ENCODE peak calls at places on chromosome X, in six cellular contexts. Q, V, G, L, M and E are unnamed samples.

GRCh38 chrX:18410038-18410437 is 15.4 kb upstream of the CDKL5 start:
- DNase-seq in Q (peak), V (no peak), G (no peak), L (peak), M (no peak), E (no peak)

GRCh38 chrX:100319716-100320115 is 90.4 kb downstream of the PCDH19 start:
- DNase-seq in Q (no peak), V (no peak), G (no peak), L (no peak), M (no peak), E (no peak)

GRCh38 chrX:15903186-15903681 is 48.6 kb upstream of the AP1S2 start:
- DNase-seq in Q (no peak), V (no peak), G (no peak), L (peak), M (no peak), E (no peak)

GRCh38 chrX:136437774-136438173 is 50.0 kb upstream of the BRS3 start:
- DNase-seq in Q (no peak), V (no peak), G (no peak), L (no peak), M (no peak), E (no peak)

GRCh38 chrX:1291110-1291740 is 22.6 kb downstream of the CSF2RA start:
- DNase-seq in Q (no peak), V (peak), G (no peak), L (no peak), M (no peak), E (no peak)

GRCh38 chrX:150303386-150304097 is 59.6 kb upstream of the MAMLD1 start:
- DNase-seq in Q (no peak), V (no peak), G (no peak), L (no peak), M (no peak), E (no peak)

GRCh38 chrX:122094611-122095010 is 1047.2 kb downstream of the GLUD2 start:
- DNase-seq in Q (no peak), V (no peak), G (no peak), L (no peak), M (no peak), E (no peak)

GRCh38 chrX:17932781-17933180 is 71.7 kb upstream of the RAI2 start:
- DNase-seq in Q (no peak), V (no peak), G (no peak), L (no peak), M (no peak), E (no peak)

GRCh38 chrX:15909605-15910004 is 55.0 kb upstream of the AP1S2 start:
- DNase-seq in Q (no peak), V (no peak), G (no peak), L (no peak), M (no peak), E (no peak)

GRCh38 chrX:111090458-111090857 is 5.5 kb upstream of the PAK3 start:
- DNase-seq in Q (no peak), V (no peak), G (no peak), L (no peak), M (no peak), E (no peak)

GRCh38 chrX:46044486-46044885 is 500.7 kb downstream of the ZNF674 start:
- DNase-seq in Q (no peak), V (no peak), G (no peak), L (no peak), M (no peak), E (no peak)